ENCODE peak calls at places on chromosomes 4 and X, in six cellular contexts. V is naive B cell; Q is HCT116; D is tibial nerve; Z is stimulated activated CD4-positive, alpha-beta T cell treated with anti-CD3 and anti-CD28 coated beads, Interleukin-15, amount 100 ng/mL, for 1 hour; N is hypothalamus. B is an unnamed sample.

GRCh38 chr4:183984561-183984960 is 79.5 kb downstream of the STOX2 start:
- DNase-seq in V (no peak), N (peak), Q (no peak), Z (no peak), D (no peak), B (no peak)

GRCh38 chr4:2689825-2690700 is 66.1 kb downstream of the TNIP2 start:
- DNase-seq in Z (no peak), N (no peak), Q (no peak), D (no peak), V (peak), B (peak)

GRCh38 chr4:170667814-170668213 is 578.1 kb upstream of the AADAT start:
- DNase-seq in Q (no peak), V (no peak), N (no peak), Z (no peak), D (no peak), B (no peak)

GRCh38 chr4:138308421-138308820 is 66.3 kb upstream of the SLC7A11 start:
- DNase-seq in V (no peak), Q (no peak), N (no peak), D (no peak), Z (no peak), B (no peak)

GRCh38 chr4:181637186-181638105 is 605.8 kb upstream of the TENM3 start:
- DNase-seq in D (no peak), Z (no peak), N (no peak), V (no peak), Q (no peak), B (no peak)

GRCh38 chr4:16083217-16084191 is at the start of gene PROM1:
- DNase-seq in N (no peak), V (peak), Z (no peak), D (no peak), Q (peak), B (no peak)

GRCh38 chrX:17567821-17568220 is 169.5 kb upstream of the SCML1 start:
- DNase-seq in D (no peak), V (no peak), Z (no peak), Q (no peak), N (no peak), B (no peak)

GRCh38 chr4:141158219-141158618 is 24.9 kb upstream of the RNF150 start:
- DNase-seq in D (no peak), Q (peak), V (no peak), Z (no peak), N (no peak), B (peak)

GRCh38 chr4:113636438-113636818 is 125.1 kb downstream of the CAMK2D start:
- DNase-seq in V (peak), Q (no peak), D (no peak), N (no peak), Z (no peak), B (peak)

GRCh38 chr4:71396382-71396781 is 57.6 kb downstream of the SLC4A4 start:
- DNase-seq in V (no peak), N (no peak), Z (no peak), D (no peak), Q (no peak), B (no peak)

GRCh38 chr4:15398001-15398400 is 29.8 kb upstream of the C1QTNF7 start:
- DNase-seq in Q (no peak), V (no peak), N (no peak), Z (no peak), D (no peak), B (no peak)

GRCh38 chrX:134542485-134542884 is 82.5 kb downstream of the HPRT1 start:
- DNase-seq in V (no peak), Z (no peak), N (no peak), D (no peak), Q (no peak), B (no peak)

GRCh38 chr4:139794158-139794954 is 128.7 kb downstream of the MGST2 start:
- DNase-seq in Z (no peak), V (no peak), Q (no peak), N (no peak), D (peak), B (no peak)

GRCh38 chr4:186149872-186150271 is 41.5 kb upstream of the CYP4V2 start:
- DNase-seq in Z (peak), N (peak), V (no peak), D (peak), Q (no peak), B (peak)

GRCh38 chr4:175405961-175406360 is 406.1 kb downstream of the GPM6A start:
- DNase-seq in N (no peak), D (no peak), Q (no peak), Z (no peak), V (no peak), B (peak)

GRCh38 chrX:80430826-80431501 is 10.7 kb downstream of the TENT5D start:
- DNase-seq in Q (no peak), N (no peak), D (peak), V (no peak), Z (no peak), B (peak)

GRCh38 chr4:186203391-186203802 is 12.0 kb downstream of the CYP4V2 start:
- DNase-seq in N (no peak), D (no peak), Z (no peak), Q (no peak), V (no peak), B (no peak)

GRCh38 chrX:105876658-105877057 is 54.3 kb downstream of the NRK start:
- DNase-seq in Z (no peak), V (no peak), Q (peak), N (no peak), D (no peak), B (peak)

GRCh38 chr4:166458756-166459155 is 585.7 kb downstream of the TLL1 start:
- DNase-seq in V (no peak), Z (no peak), Q (no peak), N (no peak), D (no peak), B (no peak)

GRCh38 chr4:85498068-85498733 is 23.3 kb downstream of the ARHGAP24 start:
- DNase-seq in Q (no peak), N (peak), V (peak), Z (no peak), D (no peak), B (peak)

GRCh38 chr4:153538408-153539057 is 72.4 kb downstream of the TMEM131L start:
- DNase-seq in D (no peak), V (no peak), N (peak), Q (no peak), Z (no peak), B (no peak)